ENCODE peak calls at places on chromosomes 16 and 17, in ten cellular contexts. L, R, I, G, P, W, Z, F, U and S are unnamed samples.

GRCh38 chr17:82267575-82268379 is 5.7 kb downstream of the CSNK1D start:
- DNase-seq in F (no peak), L (peak), Z (peak), I (no peak), U (peak), P (peak), W (peak), R (peak), G (peak), S (peak)

GRCh38 chr17:45394913-45395568 is 37.6 kb downstream of the ARHGAP27 start:
- DNase-seq in G (peak), W (peak), U (peak), R (peak), I (peak), L (peak), F (peak), P (peak), Z (peak), S (peak)

GRCh38 chr17:60139438-60140285 is 10.1 kb upstream of the CA4 start:
- DNase-seq in G (peak), W (peak), P (peak), R (peak), I (peak), F (no peak), L (peak), Z (peak), U (peak), S (peak)

GRCh38 chr17:34613064-34614019 is 34.0 kb downstream of the TMEM132E start:
- DNase-seq in F (no peak), Z (no peak), U (no peak), G (no peak), P (no peak), L (no peak), I (peak), R (peak), W (peak), S (peak)

GRCh38 chr16:3094289-3095027 is 4.6 kb downstream of the ZSCAN10 start:
- DNase-seq in U (no peak), F (peak), R (no peak), G (peak), L (no peak), W (no peak), P (peak), I (no peak), Z (no peak), S (peak)

GRCh38 chr16:57528499-57529323 is 7.7 kb downstream of the CCDC102A start:
- DNase-seq in I (no peak), Z (peak), R (peak), L (no peak), G (peak), P (no peak), W (peak), F (no peak), U (peak), S (peak)

GRCh38 chr16:76748698-76749097 is 442.3 kb upstream of the MON1B start:
- DNase-seq in G (no peak), U (no peak), R (no peak), I (no peak), L (no peak), P (no peak), F (no peak), W (no peak), Z (no peak), S (no peak)

GRCh38 chr16:75374388-75374787 is 58.9 kb downstream of the CFDP1 start:
- DNase-seq in I (no peak), G (no peak), L (no peak), R (no peak), P (no peak), F (no peak), W (no peak), U (no peak), Z (no peak), S (no peak)

GRCh38 chr16:67104845-67105244 is 4.9 kb upstream of the PHAF1 start:
- DNase-seq in G (no peak), P (no peak), Z (no peak), R (no peak), U (no peak), W (no peak), I (no peak), L (no peak), F (no peak), S (no peak)

GRCh38 chr16:48580925-48581500 is 29.0 kb downstream of the N4BP1 start:
- DNase-seq in P (no peak), I (no peak), L (no peak), W (no peak), Z (no peak), F (no peak), G (no peak), U (no peak), R (no peak), S (no peak)

GRCh38 chr16:47503936-47504335 is 42.8 kb downstream of the PHKB start:
- DNase-seq in W (no peak), F (no peak), U (no peak), G (no peak), L (no peak), Z (no peak), P (no peak), I (no peak), R (no peak), S (no peak)

GRCh38 chr17:304461-304860 is 48.1 kb downstream of the RPH3AL start:
- DNase-seq in R (peak), G (peak), P (no peak), Z (peak), I (peak), F (no peak), L (no peak), U (peak), W (peak), S (peak)

GRCh38 chr16:68512183-68512582 is 26.9 kb upstream of the ZFP90 start:
- DNase-seq in W (no peak), L (no peak), Z (no peak), I (no peak), P (no peak), U (no peak), G (no peak), R (no peak), F (no peak), S (no peak)

GRCh38 chr16:79169239-79169638 is 431.3 kb downstream of the MAF start:
- DNase-seq in Z (no peak), R (no peak), F (no peak), I (peak), P (no peak), L (no peak), U (no peak), W (peak), G (no peak), S (no peak)

GRCh38 chr17:78783711-78784396 is 1.8 kb upstream of the CYTH1 start:
- DNase-seq in W (no peak), G (no peak), P (no peak), R (no peak), Z (no peak), U (peak), F (no peak), I (no peak), L (no peak), S (no peak)

GRCh38 chr16:23905027-23905426 is 69.2 kb downstream of the PRKCB start:
- DNase-seq in W (peak), U (no peak), P (no peak), Z (no peak), F (no peak), G (no peak), L (peak), R (peak), I (peak), S (peak)

GRCh38 chr17:79515110-79515509 is 95.7 kb downstream of the RBFOX3 start:
- DNase-seq in Z (no peak), R (no peak), F (no peak), I (no peak), W (no peak), G (no peak), L (no peak), P (no peak), U (no peak), S (no peak)

GRCh38 chr17:8173056-8173870 is 2.9 kb downstream of the TMEM107 start:
- DNase-seq in F (peak), R (peak), U (peak), Z (peak), W (peak), G (peak), P (peak), L (no peak), I (peak), S (peak)

GRCh38 chr16:67464565-67464964 is 16.4 kb downstream of the ATP6V0D1 start:
- DNase-seq in W (no peak), P (no peak), Z (no peak), U (peak), R (no peak), L (no peak), I (no peak), F (no peak), G (peak), S (no peak)

GRCh38 chr17:66365204-66365524 is 62.8 kb downstream of the PRKCA start:
- DNase-seq in U (no peak), R (no peak), P (no peak), W (no peak), Z (no peak), F (no peak), I (peak), L (no peak), G (no peak), S (no peak)

GRCh38 chr17:60352071-60352470 is 39.9 kb downstream of the USP32 start:
- DNase-seq in F (no peak), G (no peak), I (no peak), Z (no peak), P (no peak), R (no peak), U (no peak), W (no peak), L (no peak), S (no peak)

GRCh38 chr16:11452298-11452697 is 107.0 kb downstream of the RMI2 start:
- DNase-seq in Z (no peak), P (no peak), L (no peak), F (no peak), W (no peak), R (no peak), G (no peak), U (no peak), I (no peak), S (no peak)

GRCh38 chr17:70661342-70662222 is 492.2 kb downstream of the KCNJ2 start:
- DNase-seq in Z (no peak), F (no peak), L (no peak), W (peak), P (no peak), U (no peak), I (no peak), R (no peak), G (no peak), S (no peak)

GRCh38 chr17:31803494-31804213 is 55.4 kb downstream of the COPRS start:
- DNase-seq in L (no peak), P (no peak), F (no peak), W (peak), R (no peak), U (no peak), I (no peak), G (no peak), Z (no peak), S (no peak)

DNA sequence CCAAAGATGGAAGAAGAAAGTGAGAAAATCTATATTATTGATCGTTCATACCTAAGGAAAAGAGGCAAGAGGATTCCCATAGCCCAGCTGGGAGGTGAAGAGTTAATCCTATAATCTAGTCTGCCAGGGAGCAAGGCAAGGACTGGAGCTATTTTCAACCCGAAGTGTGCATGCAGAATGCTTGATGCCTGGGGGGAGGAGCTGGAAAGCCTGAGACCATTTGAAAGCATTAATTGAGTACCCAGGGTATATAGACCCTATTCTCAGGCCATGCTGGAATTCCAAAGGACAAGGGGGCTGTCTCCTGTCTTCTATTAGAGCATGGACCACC is 143.4 kb upstream of the SDK2 start:
- DNase-seq in Z (no peak), W (no peak), U (no peak), G (no peak), I (peak), P (no peak), L (no peak), F (no peak), R (no peak), S (no peak)
- H3K4me3 ChIP-seq in Z (no peak), W (no peak), U (no peak), G (no peak), I (no peak), P (no peak), L (no peak), F (no peak), R (no peak), S (no peak)

DNA sequence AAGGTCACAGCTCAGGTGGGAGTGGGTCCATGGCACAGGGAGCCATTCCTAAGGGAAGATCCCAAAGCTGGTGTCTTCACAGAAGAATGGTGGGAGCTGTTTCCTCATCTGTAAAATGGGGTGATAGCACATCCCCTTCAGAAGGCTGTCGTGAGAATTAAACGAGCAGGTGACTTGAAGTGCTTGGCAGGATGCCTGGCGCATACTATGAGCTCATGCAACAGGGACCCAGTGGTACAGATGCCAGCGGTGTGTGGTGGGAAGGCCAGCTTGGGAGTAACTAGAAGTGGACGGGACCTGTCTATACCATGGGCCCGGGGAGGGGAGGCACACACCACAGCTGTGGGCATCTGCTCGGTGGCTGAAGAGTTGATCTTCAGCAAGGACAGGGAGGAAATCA is 189.3 kb upstream of the TNRC6C start:
- DNase-seq in G (no peak), F (no peak), U (no peak), R (no peak), L (no peak), I (no peak), Z (no peak), P (no peak), W (no peak), S (peak)
- H3K27ac ChIP-seq in G (no peak), F (no peak), U (no peak), R (no peak), L (no peak), I (no peak), Z (no peak), P (no peak), W (no peak), S (no peak)

GRCh38 chr16:20897253-20897896 is 2.8 kb downstream of the DCUN1D3 start:
- DNase-seq in P (no peak), G (peak), I (no peak), Z (no peak), L (no peak), W (peak), F (no peak), U (no peak), R (no peak), S (no peak)
- H3K4me3 ChIP-seq in P (no peak), G (no peak), I (no peak), Z (no peak), L (no peak), W (no peak), F (no peak), U (no peak), R (no peak), S (peak)

DNA sequence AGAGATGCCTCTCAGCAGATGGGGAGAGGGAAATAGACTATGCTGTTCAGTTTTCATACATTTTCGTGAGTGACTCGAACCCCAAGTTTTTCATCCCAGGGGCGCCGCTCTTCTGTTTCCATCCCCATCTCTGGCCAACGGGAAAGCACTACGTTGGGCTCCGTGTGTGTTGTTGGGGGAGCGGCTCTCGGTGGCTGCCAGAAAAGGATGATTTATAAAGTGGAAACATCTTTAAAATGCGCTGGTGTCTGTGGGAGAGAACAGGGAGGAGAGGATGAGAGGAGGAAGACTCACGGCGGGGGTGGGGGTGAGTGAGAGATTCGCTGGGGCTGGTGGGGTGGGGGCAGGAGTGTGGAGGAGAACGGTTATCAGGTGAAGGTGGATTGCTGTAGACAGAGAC is 5.8 kb downstream of the TBX4 start:
- DNase-seq in G (no peak), I (no peak), Z (no peak), L (no peak), P (no peak), W (no peak), U (no peak), R (no peak), F (no peak), S (no peak)
- H3K27ac ChIP-seq in G (no peak), I (no peak), Z (no peak), L (no peak), P (no peak), W (peak), U (no peak), R (no peak), F (no peak), S (no peak)

GRCh38 chr17:38556234-38556633 is 49.5 kb downstream of the SRCIN1 start:
- DNase-seq in R (no peak), U (no peak), G (no peak), I (no peak), P (no peak), Z (no peak), F (no peak), W (no peak), L (no peak), S (no peak)

GRCh38 chr17:38558751-38559024 is 47.1 kb downstream of the SRCIN1 start:
- DNase-seq in G (no peak), R (no peak), P (no peak), I (no peak), W (no peak), F (no peak), Z (no peak), L (no peak), U (no peak), S (no peak)

GRCh38 chr17:38557836-38558750 is 47.7 kb downstream of the SRCIN1 start:
- DNase-seq in R (peak), L (peak), U (peak), F (peak), P (peak), W (peak), G (peak), Z (peak), I (peak), S (peak)

GRCh38 chr17:38559025-38559879 is 46.5 kb downstream of the SRCIN1 start:
- DNase-seq in G (peak), Z (peak), I (peak), L (peak), W (peak), F (peak), R (peak), U (peak), P (peak), S (peak)

GRCh38 chr17:38557395-38557794 is 48.4 kb downstream of the SRCIN1 start:
- DNase-seq in L (no peak), F (no peak), G (no peak), U (no peak), W (no peak), P (no peak), Z (no peak), I (no peak), R (no peak), S (no peak)
- H3K4me3 ChIP-seq in L (peak), F (no peak), G (peak), U (peak), W (no peak), P (no peak), Z (no peak), I (no peak), R (no peak), S (peak)

GRCh38 chr16:35687781-35688180 is 2228.4 kb downstream of the TP53TG3F start:
- DNase-seq in F (no peak), I (no peak), P (no peak), R (no peak), Z (no peak), U (no peak), G (no peak), L (no peak), W (no peak), S (no peak)
- H3K27ac ChIP-seq in F (no peak), I (no peak), P (no peak), R (no peak), Z (no peak), U (no peak), G (no peak), L (no peak), W (no peak), S (no peak)

GRCh38 chr17:48624118-48624517 is 2.0 kb downstream of the HOXB9 start:
- DNase-seq in Z (no peak), F (no peak), U (no peak), R (no peak), P (no peak), G (no peak), I (no peak), L (no peak), W (no peak), S (no peak)

GRCh38 chr17:48621410-48622387 is 4.5 kb downstream of the HOXB9 start:
- DNase-seq in L (no peak), U (no peak), I (no peak), W (no peak), P (no peak), R (no peak), G (no peak), F (no peak), Z (no peak), S (peak)

GRCh38 chr17:48624544-48625501 is 1.3 kb downstream of the HOXB9 start:
- DNase-seq in L (no peak), I (no peak), Z (no peak), R (no peak), U (no peak), P (no peak), W (peak), F (no peak), G (no peak), S (peak)

GRCh38 chr17:48622857-48623256 is 3.3 kb downstream of the HOXB9 start:
- DNase-seq in G (no peak), W (no peak), F (no peak), I (no peak), R (no peak), L (no peak), Z (no peak), P (no peak), U (no peak), S (peak)

DNA sequence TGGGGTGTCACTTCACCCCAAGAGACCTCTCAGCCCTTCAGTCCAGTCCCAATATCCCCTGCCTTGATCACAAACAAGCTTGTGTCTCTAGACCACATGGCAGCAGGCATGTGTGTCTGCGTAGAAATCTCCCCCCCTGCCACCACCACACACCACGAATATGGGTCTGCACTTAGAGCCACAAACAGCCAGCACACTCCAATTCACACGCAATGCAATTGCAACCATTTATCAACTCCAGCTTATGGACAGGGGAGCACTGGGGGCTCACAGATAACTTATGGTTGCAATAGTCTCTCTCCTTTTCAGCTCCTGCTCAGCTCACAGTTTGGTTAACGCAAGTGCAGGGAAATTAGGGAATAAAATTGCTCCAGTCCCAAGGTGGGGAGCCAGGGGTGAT is 2.6 kb downstream of the HOXB9 start:
- DNase-seq in F (no peak), Z (no peak), W (no peak), R (no peak), P (no peak), G (no peak), I (no peak), L (no peak), U (no peak), S (no peak)
- H3K4me3 ChIP-seq in F (no peak), Z (no peak), W (no peak), R (no peak), P (no peak), G (no peak), I (peak), L (no peak), U (no peak), S (peak)

GRCh38 chr16:66099261-66099660 is 267.2 kb upstream of the CDH5 start:
- DNase-seq in F (no peak), I (no peak), R (no peak), W (no peak), L (no peak), U (no peak), P (no peak), G (no peak), Z (no peak), S (no peak)
- H3K27ac ChIP-seq in F (no peak), I (no peak), R (no peak), W (no peak), L (no peak), U (no peak), P (no peak), G (no peak), Z (no peak), S (no peak)